ENCODE peak calls at places on chromosomes 13 and 19, in eight cellular contexts. P is adrenal gland; X is fibroblast of lung; A is heart left ventricle; J is CD4-positive, alpha-beta memory T cell; W is HCT116; L is heart right ventricle; D is neuronal stem cell. N is an unnamed sample.

GRCh38 chr13:52447815-52448552 is 2.5 kb downstream of the VPS36 start:
- DNase-seq in W (no peak), D (no peak), L (no peak), A (no peak), J (no peak), P (no peak), X (no peak), N (no peak)

GRCh38 chr13:29422015-29422414 is 173.5 kb downstream of the SLC7A1 start:
- DNase-seq in W (no peak), P (no peak), X (no peak), J (no peak), L (no peak), A (no peak), D (no peak), N (no peak)

GRCh38 chr19:21693399-21693798 is 74.0 kb downstream of the ZNF100 start:
- DNase-seq in D (no peak), W (no peak), L (no peak), X (no peak), J (no peak), P (no peak), A (no peak), N (no peak)

GRCh38 chr13:51275101-51275500 is 52.9 kb downstream of the FAM124A start:
- DNase-seq in P (no peak), J (no peak), W (no peak), D (no peak), L (no peak), X (no peak), A (no peak), N (no peak)

GRCh38 chr13:37403776-37404497 is 194.6 kb downstream of the POSTN start:
- DNase-seq in P (no peak), J (no peak), D (no peak), L (no peak), A (no peak), W (no peak), X (peak; percentile 91), N (no peak)

GRCh38 chr19:47243364-47243775 is 12.4 kb upstream of the BBC3 start:
- DNase-seq in J (peak; percentile 31), P (no peak), A (no peak), W (no peak), X (no peak), D (no peak), L (no peak), N (no peak)

GRCh38 chr19:6103217-6103644 is 7.1 kb downstream of the RFX2 start:
- DNase-seq in L (peak; percentile 78), P (peak; percentile 87), A (peak; percentile 89), J (no peak), D (no peak), X (peak; percentile 84), W (no peak), N (no peak)

GRCh38 chr13:26485786-26486185 is 71.7 kb upstream of the WASF3 start:
- DNase-seq in X (no peak), W (no peak), P (no peak), D (no peak), L (no peak), J (no peak), A (no peak), N (no peak)

GRCh38 chr19:28646629-28647028 is 566.3 kb downstream of the UQCRFS1 start:
- DNase-seq in A (no peak), D (no peak), W (no peak), L (no peak), X (no peak), P (no peak), J (no peak), N (no peak)

GRCh38 chr13:79782541-79783216 is 301.7 kb downstream of the NDFIP2 start:
- DNase-seq in D (peak; percentile 85), W (no peak), P (no peak), A (peak; percentile 82), L (peak; percentile 77), X (peak; percentile 74), J (no peak), N (no peak)

GRCh38 chr13:91693466-91693865 is 295.0 kb downstream of the GPC5 start:
- DNase-seq in A (no peak), P (no peak), L (no peak), J (no peak), W (no peak), X (no peak), D (no peak), N (no peak)

GRCh38 chr19:40056505-40056904 is 474 bp upstream of the ZNF780B start:
- DNase-seq in W (no peak), X (no peak), J (no peak), L (no peak), A (no peak), D (no peak), P (no peak), N (no peak)
- H3K27ac ChIP-seq in W (peak overlapping the region; percentile 24), X (peak overlapping the region; percentile 78), J (peak overlapping the region; percentile 72), L (peak overlapping the region; percentile 66), A (peak overlapping the region; percentile 75), D (no peak overlapping the region), P (peak overlapping the region; percentile 77), N (no peak overlapping the region)

DNA sequence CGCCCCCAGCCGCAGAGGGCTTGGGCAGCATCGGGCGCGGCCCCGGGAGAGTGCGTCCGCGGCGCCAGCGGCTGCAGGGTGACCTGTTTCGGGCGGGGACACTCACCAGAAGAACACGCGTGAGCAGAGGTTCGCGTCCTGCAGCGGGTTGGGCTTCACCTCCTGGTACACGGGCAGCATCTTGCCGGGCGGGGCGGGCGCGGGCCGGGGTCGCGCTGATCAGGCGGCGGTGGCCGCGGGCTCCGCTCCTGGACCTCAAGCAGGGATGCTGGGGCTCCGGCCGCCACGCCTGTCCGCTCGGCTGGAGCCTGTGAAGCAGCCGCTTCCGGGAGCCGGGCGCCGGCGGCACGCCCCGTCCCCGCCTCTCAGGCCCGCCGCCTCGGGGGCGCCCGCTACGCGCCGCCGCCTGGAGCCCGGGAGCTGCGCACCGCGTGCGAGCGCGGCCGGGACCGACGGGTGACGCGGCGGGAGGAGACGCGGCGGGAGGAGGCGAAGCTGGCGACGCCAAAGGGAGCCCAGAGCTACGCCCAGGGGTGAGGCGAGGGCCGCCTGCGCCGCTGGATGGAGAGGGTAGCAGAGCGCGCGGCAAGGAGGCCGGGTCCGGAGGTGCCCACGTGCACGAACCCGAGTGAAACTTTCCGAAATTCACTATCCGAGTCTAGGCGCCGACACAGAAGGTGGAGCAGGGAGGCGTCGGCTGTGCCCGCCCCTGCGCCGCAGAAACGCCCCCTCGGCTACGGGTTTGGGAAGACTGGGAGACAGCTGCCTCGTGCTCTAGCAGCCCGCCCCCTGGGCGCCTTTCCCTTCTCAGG is at the start of gene ABCC4:
- DNase-seq in D (peak; percentile 73), J (peak; percentile 43), X (peak; percentile 68), A (peak; percentile 75), P (peak; percentile 52), L (peak; percentile 57), W (peak; percentile 53), N (peak; percentile 9)
- H3K27ac ChIP-seq in D (peak within 1 kb of the TSS; percentile 56), J (peak within 1 kb of the TSS; percentile 43), X (peak within 1 kb of the TSS; percentile 85), A (peak within 1 kb of the TSS; percentile 66), P (peak within 1 kb of the TSS; percentile 38), L (peak within 1 kb of the TSS; percentile 75), W (peak within 1 kb of the TSS; percentile 96), N (peak within 1 kb of the TSS; percentile 44)

GRCh38 chr19:16116067-16116466 is 4.4 kb downstream of the RAB8A start:
- DNase-seq in W (no peak), L (no peak), X (no peak), A (no peak), D (no peak), P (no peak), J (no peak), N (no peak)

GRCh38 chr19:16115309-16116039 is 3.8 kb downstream of the RAB8A start:
- DNase-seq in A (no peak), L (no peak), W (no peak), P (no peak), D (no peak), J (no peak), X (no peak), N (no peak)

GRCh38 chr19:16121141-16121540 is 9.5 kb downstream of the RAB8A start:
- DNase-seq in L (no peak), J (no peak), X (no peak), A (no peak), P (no peak), D (no peak), W (no peak), N (no peak)

GRCh38 chr19:16117594-16118033 is 5.9 kb downstream of the RAB8A start:
- DNase-seq in W (no peak), A (no peak), D (no peak), L (no peak), P (no peak), X (no peak), J (no peak), N (no peak)

DNA sequence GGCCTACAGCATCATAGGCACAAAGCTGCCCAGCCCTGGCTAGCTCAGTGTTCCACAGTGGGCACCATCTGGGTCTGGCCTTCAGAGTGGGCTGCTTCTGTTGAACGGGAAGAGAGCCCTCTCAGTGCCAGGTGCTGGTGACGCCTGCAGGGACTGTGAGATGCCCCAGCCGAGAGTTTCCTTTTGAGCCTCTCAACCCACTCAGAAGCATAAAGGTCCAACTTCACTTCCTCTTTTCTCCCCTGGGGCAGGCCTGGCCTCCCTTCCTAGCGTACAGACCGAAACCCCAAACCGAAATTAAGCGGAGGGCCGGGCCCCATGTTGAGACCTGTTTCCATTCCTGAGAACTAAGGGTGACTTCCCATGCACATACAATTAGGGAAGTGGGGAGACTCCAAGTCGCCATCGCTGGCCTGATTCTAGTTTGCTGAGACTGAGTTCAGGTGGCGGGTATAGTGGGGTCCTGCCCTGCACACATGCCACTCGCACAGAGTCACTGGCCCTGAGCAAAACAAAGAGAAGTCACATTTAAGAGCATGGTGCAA is 6.9 kb downstream of the RAB8A start:
- DNase-seq in X (no peak), W (no peak), P (no peak), D (no peak), J (no peak), A (no peak), L (peak; percentile 18), N (no peak)
- H3K27ac ChIP-seq in X (no peak overlapping the region), W (no peak overlapping the region), P (peak overlapping the region; percentile 65), D (no peak overlapping the region), J (peak overlapping the region; percentile 49), A (no peak overlapping the region), L (no peak overlapping the region), N (no peak overlapping the region)

GRCh38 chr19:680287-681028 is 4.3 kb downstream of the FSTL3 start:
- DNase-seq in X (peak; percentile 99), W (peak; percentile 93), A (peak; percentile 99), J (peak; percentile 100), P (peak; percentile 100), D (peak; percentile 98), L (peak; percentile 99), N (peak; percentile 99)

GRCh38 chr19:679418-680286 is 3.5 kb downstream of the FSTL3 start:
- DNase-seq in A (peak; percentile 90), P (peak; percentile 82), J (peak; percentile 55), X (peak; percentile 90), L (peak; percentile 65), D (no peak), W (no peak), N (peak; percentile 59)

GRCh38 chr19:681029-681626 is 4.9 kb downstream of the FSTL3 start:
- DNase-seq in L (peak; percentile 90), J (peak; percentile 52), P (peak; percentile 94), X (no peak), D (no peak), A (no peak), W (no peak), N (no peak)

GRCh38 chr19:682678-683320 is 6.6 kb downstream of the FSTL3 start:
- DNase-seq in D (no peak), L (no peak), X (no peak), A (no peak), W (no peak), J (peak; percentile 27), P (peak; percentile 47), N (no peak)

DNA sequence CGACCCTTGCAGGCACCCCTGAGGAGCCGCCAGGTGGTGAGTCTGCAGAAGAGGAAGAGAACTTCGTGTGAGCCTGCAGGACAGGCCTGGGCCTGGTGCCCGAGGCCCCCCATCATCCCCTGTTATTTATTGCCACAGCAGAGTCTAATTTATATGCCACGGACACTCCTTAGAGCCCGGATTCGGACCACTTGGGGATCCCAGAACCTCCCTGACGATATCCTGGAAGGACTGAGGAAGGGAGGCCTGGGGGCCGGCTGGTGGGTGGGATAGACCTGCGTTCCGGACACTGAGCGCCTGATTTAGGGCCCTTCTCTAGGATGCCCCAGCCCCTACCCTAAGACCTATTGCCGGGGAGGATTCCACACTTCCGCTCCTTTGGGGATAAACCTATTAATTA is 5.4 kb downstream of the FSTL3 start:
- DNase-seq in A (no peak), L (no peak), D (no peak), X (no peak), P (no peak), J (no peak), W (no peak), N (no peak)
- H3K27ac ChIP-seq in A (no peak overlapping the region), L (no peak overlapping the region), D (peak overlapping the region; percentile 59), X (no peak overlapping the region), P (peak overlapping the region; percentile 99), J (no peak overlapping the region), W (peak overlapping the region; percentile 74), N (no peak overlapping the region)

N was measured in caudate nucleus.